ENCODE peak calls at places on chromosomes 6 and 20, in four cellular contexts. O, K, U and I are unnamed samples.

GRCh38 chr20:34938466-34939163 is 17.0 kb downstream of the GSS start:
- DNase-seq in O (no peak), K (no peak), U (no peak), I (no peak)

GRCh38 chr6:157755752-157756411 is 67.2 kb upstream of the SNX9 start:
- DNase-seq in O (no peak), U (no peak), K (no peak), I (no peak)

GRCh38 chr6:149566372-149567193 is at the start of gene GINM1:
- DNase-seq in K (peak), O (no peak), U (peak), I (peak)

GRCh38 chr6:128152551-128152950 is 251.7 kb upstream of the THEMIS start:
- DNase-seq in O (no peak), K (no peak), U (no peak), I (no peak)

GRCh38 chr6:1020837-1021236 is 291.1 kb upstream of the FOXQ1 start:
- DNase-seq in O (no peak), U (no peak), K (no peak), I (no peak)

GRCh38 chr6:159996626-159997497 is 28.0 kb downstream of the IGF2R start:
- DNase-seq in O (no peak), K (no peak), U (no peak), I (no peak)

GRCh38 chr20:3927486-3928291 is 38.5 kb downstream of the PANK2 start:
- DNase-seq in U (peak), K (peak), O (no peak), I (peak)

GRCh38 chr20:63702036-63702665 is 5.6 kb downstream of the ARFRP1 start:
- DNase-seq in K (no peak), U (no peak), O (no peak), I (no peak)

GRCh38 chr6:51640016-51640415 is 447.4 kb downstream of the PKHD1 start:
- DNase-seq in O (no peak), K (no peak), U (no peak), I (no peak)

GRCh38 chr20:18702736-18703135 is 110.8 kb upstream of the SCP2D1 start:
- DNase-seq in O (no peak), K (no peak), U (no peak), I (no peak)

GRCh38 chr6:88472731-88473130 is 306.6 kb upstream of the CNR1 start:
- DNase-seq in U (no peak), K (no peak), O (no peak), I (no peak)

GRCh38 chr6:142474446-142475289 is 172.9 kb downstream of the ADGRG6 start:
- DNase-seq in O (peak), K (peak), U (peak), I (peak)

GRCh38 chr20:8782804-8783203 is 286.1 kb upstream of the PLCB4 start:
- DNase-seq in U (no peak), K (peak), O (no peak), I (no peak)

GRCh38 chr20:39851459-39851858 is 837.6 kb downstream of the MAFB start:
- DNase-seq in K (peak), O (no peak), U (no peak), I (no peak)

GRCh38 chr20:62628691-62629090 is 13.6 kb upstream of the SLCO4A1 start:
- DNase-seq in K (peak), U (no peak), O (no peak), I (no peak)

GRCh38 chr6:46269447-46270229 is 98.9 kb upstream of the ENPP5 start:
- DNase-seq in O (no peak), U (no peak), K (no peak), I (no peak)

GRCh38 chr20:37501940-37502339 is 19.1 kb upstream of the NNAT start:
- DNase-seq in U (no peak), K (no peak), O (no peak), I (peak)

GRCh38 chr20:4171538-4172116 is 156.3 kb upstream of the RNF24 start:
- DNase-seq in U (no peak), O (no peak), K (peak), I (no peak)

GRCh38 chr6:168527451-168528210 is 86.6 kb downstream of the SMOC2 start:
- DNase-seq in U (no peak), O (no peak), K (no peak), I (no peak)

GRCh38 chr6:118744261-118744941 is 93.0 kb upstream of the CEP85L start:
- DNase-seq in U (no peak), O (no peak), K (peak), I (no peak)

GRCh38 chr20:48596499-48596898 is 231.3 kb downstream of the PREX1 start:
- DNase-seq in U (no peak), O (no peak), K (no peak), I (no peak)

GRCh38 chr6:7630792-7631191 is 40.8 kb downstream of the SNRNP48 start:
- DNase-seq in K (no peak), O (no peak), U (no peak), I (peak)

GRCh38 chr6:159044899-159045727 is at the start of gene TAGAP:
- DNase-seq in U (no peak), O (no peak), K (peak), I (no peak)

GRCh38 chr20:63775096-63775978 is 35.8 kb downstream of the SLC2A4RG start:
- DNase-seq in K (peak), O (peak), U (peak), I (peak)

GRCh38 chr20:38120625-38120988 is 44.5 kb downstream of the TGM2 start:
- DNase-seq in U (no peak), K (no peak), O (no peak), I (no peak)

GRCh38 chr6:108227290-108227689 is 33.5 kb downstream of the SNX3 start:
- DNase-seq in K (no peak), O (no peak), U (no peak), I (no peak)

GRCh38 chr6:16432075-16433032 is 194.0 kb downstream of the GMPR start:
- DNase-seq in O (no peak), U (no peak), K (peak), I (no peak)

GRCh38 chr20:31968299-31969126 is 562 bp downstream of the XKR7 start:
- DNase-seq in U (peak), K (peak), O (peak), I (peak)

GRCh38 chr6:14276667-14277404 is 159.3 kb downstream of the CD83 start:
- DNase-seq in U (no peak), K (peak), O (no peak), I (peak)

GRCh38 chr6:135871296-135871695 is 19.8 kb downstream of the PDE7B start:
- DNase-seq in U (no peak), O (no peak), K (peak), I (no peak)

GRCh38 chr6:18488526-18489270 is 101.5 kb downstream of the RNF144B start:
- DNase-seq in U (no peak), O (no peak), K (peak), I (no peak)

GRCh38 chr6:101400341-101400740 is 6.8 kb downstream of the GRIK2 start:
- DNase-seq in K (no peak), O (no peak), U (no peak), I (no peak)

GRCh38 chr6:50610562-50610961 is 102.8 kb upstream of the TFAP2D start:
- DNase-seq in K (no peak), U (no peak), O (no peak), I (no peak)

GRCh38 chr6:85669735-85670194 is 27.1 kb upstream of the SYNCRIP start:
- DNase-seq in K (peak), O (no peak), U (peak), I (peak)

GRCh38 chr6:10415593-10416480 is 963 bp upstream of the TFAP2A start:
- DNase-seq in O (no peak), K (no peak), U (no peak), I (no peak)
- H4K8ac ChIP-seq in O (no peak), K (no peak), U (peak), I (no peak)

GRCh38 chr6:73653571-73654424 is at the start of gene SLC17A5:
- DNase-seq in K (peak), U (peak), O (peak), I (peak)
- H3K14ac ChIP-seq in K (peak), U (no peak), O (peak), I (peak)

GRCh38 chr20:33710681-33711445 is 9.2 kb downstream of the PXMP4 start:
- DNase-seq in O (no peak), U (peak), K (no peak), I (no peak)
- H4K8ac ChIP-seq in O (no peak), U (no peak), K (no peak), I (no peak)

GRCh38 chr20:381581-382290 is 1.2 kb downstream of the TRIB3 start:
- DNase-seq in K (peak), O (peak), U (peak), I (peak)

GRCh38 chr20:382291-383115 is 1.9 kb downstream of the TRIB3 start:
- DNase-seq in O (no peak), U (no peak), K (no peak), I (no peak)

GRCh38 chr20:378961-379336 is 1.6 kb upstream of the TRIB3 start:
- DNase-seq in U (no peak), K (no peak), O (no peak), I (no peak)

GRCh38 chr20:383889-384288 is 3.3 kb downstream of the TRIB3 start:
- DNase-seq in O (no peak), K (no peak), U (no peak), I (no peak)

DNA sequence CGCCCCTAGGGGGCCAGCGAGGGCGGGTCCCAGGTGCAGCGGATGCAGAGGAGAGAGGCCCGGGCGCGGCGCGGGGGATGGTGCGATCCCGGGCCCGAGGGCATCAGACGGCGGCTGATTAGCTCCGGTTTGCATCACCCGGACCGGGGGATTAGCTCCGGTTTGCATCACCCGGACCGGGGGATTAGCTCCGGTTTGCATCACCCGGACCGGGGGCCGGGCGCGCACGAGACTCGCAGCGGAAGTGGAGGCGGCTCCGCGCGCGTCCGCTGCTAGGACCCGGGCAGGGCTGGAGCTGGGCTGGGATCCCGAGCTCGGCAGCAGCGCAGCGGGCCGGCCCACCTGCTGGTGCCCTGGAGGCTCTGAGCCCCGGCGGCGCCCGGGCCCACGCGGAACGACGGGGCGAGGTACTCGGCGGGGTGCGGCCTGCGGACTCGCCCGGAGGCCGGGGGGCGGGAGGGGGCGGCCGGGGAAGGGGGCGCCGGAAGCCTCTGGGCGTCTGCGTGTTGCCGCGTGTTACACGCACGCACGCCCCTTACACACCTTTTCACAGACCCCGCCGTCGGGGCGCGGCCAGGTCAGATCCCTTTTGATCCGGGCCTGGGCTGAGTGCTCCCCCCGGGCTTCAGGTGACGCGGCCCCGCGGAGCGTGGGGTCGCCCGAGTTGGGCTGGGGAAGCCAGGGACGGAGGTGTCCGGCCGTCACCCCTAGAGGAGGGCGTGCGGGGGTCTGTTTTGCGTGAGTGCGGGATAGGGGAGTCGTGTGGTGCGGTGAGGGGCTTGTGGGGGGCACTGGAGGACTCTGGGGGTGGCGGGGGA is 412 bp downstream of the TRIB3 start:
- DNase-seq in K (peak), O (peak), U (peak), I (peak)
- H3K14ac ChIP-seq in K (peak), O (peak), U (no peak), I (peak)